ENCODE peak calls at places on chromosomes 5 and 9, in seven cellular contexts. N is thoracic aorta; C is body of pancreas; S is left lung; H is dorsolateral prefrontal cortex; F is CD4-positive, CD25-positive, alpha-beta regulatory T cell; M is lower leg skin. U is an unnamed sample.

GRCh38 chr9:83449166-83449565 is 89.0 kb downstream of the FRMD3 start:
- DNase-seq in C (no peak), F (no peak), N (no peak), S (no peak), M (no peak), H (no peak), U (no peak)

GRCh38 chr5:149310947-149311675 is 34.2 kb upstream of the GRPEL2 start:
- DNase-seq in S (no peak), C (no peak), M (no peak), F (no peak), N (no peak), H (no peak), U (peak)

GRCh38 chr5:43804723-43805122 is 201.7 kb downstream of the NNT start:
- DNase-seq in H (no peak), S (no peak), C (no peak), N (no peak), F (no peak), M (no peak), U (no peak)

GRCh38 chr5:32814620-32815019 is 103.5 kb downstream of the NPR3 start:
- DNase-seq in N (no peak), H (no peak), C (no peak), M (no peak), S (no peak), F (no peak), U (peak)

GRCh38 chr5:133977161-133977787 is 8.8 kb upstream of the C5orf15 start:
- DNase-seq in S (peak), F (no peak), C (no peak), M (no peak), H (no peak), N (no peak), U (no peak)

GRCh38 chr5:169258372-169259000 is 42.5 kb downstream of the SLIT3 start:
- DNase-seq in M (no peak), N (no peak), S (no peak), C (no peak), F (no peak), H (no peak), U (peak)

GRCh38 chr5:146751781-146752401 is 126.7 kb downstream of the PPP2R2B start:
- DNase-seq in M (no peak), H (no peak), F (peak), N (no peak), C (no peak), S (peak), U (no peak)

GRCh38 chr5:123452401-123452800 is 29.2 kb upstream of the CEP120 start:
- DNase-seq in M (no peak), F (peak), H (no peak), N (no peak), C (no peak), S (no peak), U (no peak)

GRCh38 chr5:60382761-60383160 is 317.2 kb downstream of the DEPDC1B start:
- DNase-seq in H (no peak), S (no peak), N (no peak), M (no peak), C (peak), F (no peak), U (peak)

GRCh38 chr9:36415822-36416515 is 15.9 kb upstream of the RNF38 start:
- DNase-seq in F (no peak), M (no peak), C (no peak), H (no peak), N (no peak), S (no peak), U (no peak)

GRCh38 chr5:165296401-165297130 is 1791.1 kb downstream of the MAT2B start:
- DNase-seq in S (no peak), C (no peak), F (no peak), N (no peak), H (no peak), M (no peak), U (no peak)

GRCh38 chr9:25724424-25724823 is 46.2 kb upstream of the TUSC1 start:
- DNase-seq in H (no peak), S (no peak), C (no peak), M (no peak), N (no peak), F (no peak), U (peak)

GRCh38 chr9:95167998-95168397 is 149.5 kb downstream of the FANCC start:
- DNase-seq in H (no peak), M (no peak), S (no peak), F (peak), N (no peak), C (peak), U (peak)

GRCh38 chr5:163821142-163821541 is 315.7 kb downstream of the MAT2B start:
- DNase-seq in H (no peak), C (no peak), F (no peak), N (no peak), M (no peak), S (no peak), U (no peak)

GRCh38 chr9:114370251-114370984 is 17.4 kb downstream of the AKNA start:
- DNase-seq in H (peak), S (peak), N (no peak), M (no peak), F (no peak), C (no peak), U (no peak)

GRCh38 chr9:84669293-84670105 is at the start of gene NTRK2:
- DNase-seq in N (no peak), C (peak), H (peak), S (no peak), F (peak), M (peak), U (peak)

GRCh38 chr5:134127376-134127861 is 12.9 kb downstream of the TCF7 start:
- DNase-seq in C (peak), N (no peak), H (no peak), F (no peak), M (no peak), S (no peak), U (peak)

GRCh38 chr5:6899215-6899614 is 186.0 kb downstream of the TENT4A start:
- DNase-seq in S (no peak), H (no peak), N (no peak), M (no peak), C (peak), F (no peak), U (no peak)

GRCh38 chr5:139388198-139388821 is 1.4 kb downstream of the MZB1 start:
- DNase-seq in F (peak), S (no peak), N (no peak), M (peak), C (peak), H (no peak), U (peak)

GRCh38 chr9:9214052-9214451 is 1398.8 kb downstream of the PTPRD start:
- DNase-seq in N (no peak), H (no peak), M (no peak), F (no peak), C (no peak), S (no peak), U (no peak)

GRCh38 chr5:82358454-82358853 is 80.3 kb upstream of the RPS23 start:
- DNase-seq in N (no peak), F (no peak), S (no peak), M (no peak), H (no peak), C (no peak), U (peak)

GRCh38 chr5:169435506-169436230 is 134.7 kb upstream of the SLIT3 start:
- DNase-seq in H (no peak), N (no peak), F (no peak), M (no peak), C (no peak), S (no peak), U (no peak)

GRCh38 chr5:132439521-132440206 is 50.9 kb downstream of the IRF1 start:
- DNase-seq in H (no peak), C (no peak), F (no peak), N (no peak), M (peak), S (peak), U (peak)

GRCh38 chr5:169302491-169303118 is 1.7 kb upstream of the SLIT3 start:
- DNase-seq in C (peak), M (peak), H (peak), F (peak), S (no peak), N (no peak), U (peak)

GRCh38 chr5:75331095-75332090 is 5.6 kb upstream of the HMGCR start:
- DNase-seq in H (no peak), N (no peak), S (no peak), M (no peak), C (no peak), F (no peak), U (no peak)

GRCh38 chr5:17694922-17695321 is 60.7 kb downstream of the TAF11L14 start:
- DNase-seq in F (no peak), H (no peak), C (no peak), S (no peak), N (no peak), M (no peak), U (peak)

GRCh38 chr5:5078009-5078897 is 61.9 kb upstream of the ADAMTS16 start:
- DNase-seq in F (no peak), C (no peak), M (no peak), N (no peak), S (no peak), H (no peak), U (no peak)

GRCh38 chr9:77604316-77604715 is 43.8 kb downstream of the GNA14 start:
- DNase-seq in F (no peak), S (no peak), H (no peak), C (no peak), M (no peak), N (no peak), U (no peak)

GRCh38 chr9:77290373-77290772 is 113.0 kb downstream of the VPS13A start:
- DNase-seq in C (no peak), F (no peak), N (no peak), M (no peak), H (no peak), S (no peak), U (no peak)

GRCh38 chr5:58598440-58598839 is 15.6 kb downstream of the RAB3C start:
- DNase-seq in M (no peak), C (no peak), H (no peak), F (no peak), N (no peak), S (no peak), U (no peak)

GRCh38 chr9:91905237-91905650 is 44.8 kb downstream of the ROR2 start:
- DNase-seq in C (no peak), N (no peak), F (no peak), M (no peak), H (no peak), S (no peak), U (no peak)

GRCh38 chr9:91908293-91908623 is 41.8 kb downstream of the ROR2 start:
- DNase-seq in M (no peak), S (no peak), N (no peak), H (no peak), F (no peak), C (no peak), U (no peak)

GRCh38 chr9:91907387-91908292 is 42.4 kb downstream of the ROR2 start:
- DNase-seq in F (no peak), S (no peak), M (peak), C (no peak), H (no peak), N (no peak), U (no peak)

GRCh38 chr9:91904541-91905236 is 45.3 kb downstream of the ROR2 start:
- DNase-seq in M (no peak), H (no peak), N (no peak), F (no peak), C (no peak), S (no peak), U (no peak)

GRCh38 chr9:91905958-91906585 is 44.0 kb downstream of the ROR2 start:
- DNase-seq in H (no peak), S (peak), F (peak), N (no peak), M (peak), C (no peak), U (no peak)
- H3K4me3 ChIP-seq in H (peak), S (peak), F (peak), N (peak), M (no peak), C (no peak), U (no peak)

DNA sequence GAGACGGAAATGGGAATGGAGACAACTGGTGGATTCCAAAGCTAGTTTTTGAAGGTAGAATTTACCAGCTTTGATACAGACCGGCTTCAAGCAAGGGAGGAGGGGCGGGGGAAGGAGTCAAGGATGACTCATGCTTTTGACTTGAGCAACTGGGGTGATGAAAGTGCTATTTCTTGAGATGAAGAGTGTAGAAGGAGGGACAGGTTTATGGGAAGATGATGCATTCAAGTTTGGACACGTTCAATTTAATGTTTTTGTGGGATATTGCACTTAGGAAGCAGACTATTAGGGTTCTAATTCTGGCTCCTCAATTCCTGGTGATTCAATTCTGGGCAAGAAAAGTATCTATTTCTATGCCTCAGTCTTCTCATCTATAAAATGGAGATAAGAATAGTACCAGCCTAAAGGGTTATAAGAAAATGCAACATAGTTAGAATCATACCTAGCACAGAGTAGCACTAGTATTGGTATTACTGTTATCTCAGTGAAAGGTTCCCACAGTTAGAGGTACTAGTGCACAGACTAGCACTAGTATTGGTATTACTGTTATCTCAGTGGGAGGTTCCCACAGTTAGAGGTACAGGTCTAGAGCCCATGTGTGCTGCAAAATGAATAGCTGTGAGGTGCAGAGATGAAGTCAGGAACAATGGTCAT is 4.6 kb downstream of the NIPAL4 start:
- DNase-seq in H (no peak), M (peak), C (no peak), S (peak), F (peak), N (peak), U (peak)
- H3K4me3 ChIP-seq in H (no peak), M (no peak), C (no peak), S (no peak), F (peak), N (no peak), U (no peak)

DNA sequence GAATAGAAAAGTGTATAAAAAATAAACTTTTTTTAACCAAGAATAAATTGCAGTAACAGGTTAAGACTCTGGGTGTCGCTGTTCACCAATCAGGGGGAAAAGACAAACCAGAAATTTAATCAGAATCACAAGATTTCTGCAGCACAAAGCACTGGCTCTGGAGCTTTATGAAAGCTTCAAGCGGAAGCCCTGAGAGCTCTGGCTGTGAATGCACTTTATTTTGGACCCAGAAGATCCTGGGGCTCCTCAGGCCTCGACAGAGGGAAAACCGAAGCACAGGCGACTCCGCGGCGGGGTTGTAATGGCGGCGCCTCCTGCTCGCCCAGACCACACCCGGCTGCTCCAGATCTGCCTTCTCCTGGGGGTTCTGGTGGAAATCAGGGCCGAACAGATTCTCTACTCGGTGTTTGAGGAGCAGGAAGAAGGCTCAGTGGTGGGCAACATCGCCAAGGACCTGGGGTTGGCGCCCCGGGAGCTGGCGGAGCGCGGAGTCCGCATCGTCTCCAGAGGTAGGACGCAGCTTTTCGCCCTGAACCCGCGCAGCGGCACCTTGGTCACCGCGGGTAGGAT is at the start of gene PCDHGA4:
- DNase-seq in F (no peak), C (no peak), H (no peak), N (no peak), S (no peak), M (no peak), U (peak)
- H3K4me3 ChIP-seq in F (peak), C (no peak), H (peak), N (peak), S (no peak), M (no peak), U (peak)

GRCh38 chr5:124980174-124980941 is 233.9 kb upstream of the ZNF608 start:
- DNase-seq in H (no peak), F (no peak), N (no peak), M (no peak), C (no peak), S (no peak), U (no peak)
- H3K4me3 ChIP-seq in H (no peak), F (no peak), N (no peak), M (no peak), C (no peak), S (no peak), U (no peak)

GRCh38 chr9:134393582-134394280 is 67.5 kb downstream of the RXRA start:
- DNase-seq in F (no peak), H (no peak), N (no peak), C (no peak), M (no peak), S (no peak), U (no peak)
- H3K4me3 ChIP-seq in F (no peak), H (no peak), N (no peak), C (no peak), M (no peak), S (no peak), U (no peak)

U was measured in cardiac fibroblast.